ENCODE peak calls at places on chromosomes 1 and 21, in four cellular contexts. D is B cell, S is NCI-H187 treated with DMSO at 0.1 percent for 48 hours, Q is T-cell. C is an unnamed sample.

GRCh38 chr21:43809346-43809799 is 20.0 kb downstream of the RRP1 start:
- DNase-seq in D (no peak), Q (no peak), S (no peak), C (no peak)

GRCh38 chr1:1307908-1308755 is at the start of the genes ACAP3 and PUSL1:
- DNase-seq in S (peak; percentile 41), D (peak; percentile 85), Q (peak; percentile 86), C (peak; percentile 80)

GRCh38 chr1:244869364-244869827 is 5.1 kb upstream of the HNRNPU start:
- DNase-seq in Q (no peak), S (no peak), D (no peak), C (no peak)

GRCh38 chr1:43933386-43934278 is at the start of gene ARTN:
- DNase-seq in Q (no peak), S (no peak), D (no peak), C (no peak)

GRCh38 chr1:211331011-211331709 is 4.5 kb downstream of the TRAF5 start:
- DNase-seq in S (no peak), Q (no peak), D (no peak), C (no peak)

GRCh38 chr1:165431079-165431478 is 13.8 kb downstream of the RXRG start:
- DNase-seq in D (no peak), S (no peak), Q (no peak), C (no peak)

GRCh38 chr1:151540021-151540981 is at the start of gene TUFT1:
- DNase-seq in Q (peak; percentile 93), D (peak; percentile 93), S (peak; percentile 97), C (peak; percentile 97)

GRCh38 chr1:1020415-1021009 is 592 bp downstream of the AGRN start:
- DNase-seq in S (no peak), D (no peak), Q (no peak), C (no peak)

GRCh38 chr21:30689822-30690221 is 28.8 kb downstream of the KRTAP21-3 start:
- DNase-seq in D (no peak), S (no peak), Q (no peak), C (no peak)

GRCh38 chr1:60008500-60008899 is 65.1 kb downstream of the C1orf87 start:
- DNase-seq in S (no peak), Q (no peak), D (no peak), C (no peak)

GRCh38 chr1:118878661-118879060 is 109.5 kb downstream of the TBX15 start:
- DNase-seq in Q (no peak), S (no peak), D (no peak), C (no peak)

GRCh38 chr21:29334717-29335428 is 36.2 kb downstream of the BACH1 start:
- DNase-seq in S (no peak), D (no peak), Q (no peak), C (no peak)

GRCh38 chr1:101592861-101593260 is 356.0 kb downstream of the S1PR1 start:
- DNase-seq in Q (no peak), D (no peak), S (no peak), C (no peak)

GRCh38 chr1:94803106-94803505 is 17.1 kb upstream of the SLC44A3 start:
- DNase-seq in S (no peak), D (no peak), Q (no peak), C (no peak)

C was measured in CD8-positive, alpha-beta T cell.